ENCODE peak calls at places on chromosomes 13 and 19, in nine cellular contexts. Q is IMR-90, D is neural progenitor cell, G is H9, R is uterus, F is fibroblast of lung, C is right atrium auricular region, B is pancreas, L is HepG2. A is an unnamed sample. For H3K9me3, the result is how much of the 10 kb centered on the place peaks cover.

GRCh38 chr19:30854661-30855060 is 482.5 kb downstream of the ZNF536 start:
- DNase-seq in G (no peak), C (peak), R (no peak), L (no peak), B (no peak), D (no peak), Q (no peak), F (no peak), A (no peak)

GRCh38 chr19:58406818-58407657 is 1.4 kb upstream of the ZNF584 start:
- DNase-seq in R (no peak), G (peak), L (peak), F (no peak), C (no peak), B (no peak), D (peak), Q (no peak), A (no peak)

GRCh38 chr19:21833733-21834132 is 2.2 kb downstream of the ZNF43 start:
- DNase-seq in L (no peak), Q (no peak), B (no peak), R (no peak), F (no peak), D (no peak), G (no peak), C (no peak), A (no peak)

GRCh38 chr13:79435549-79435948 is 29.5 kb upstream of the RBM26 start:
- DNase-seq in Q (peak), C (no peak), L (no peak), B (no peak), F (peak), G (no peak), D (no peak), R (no peak), A (no peak)

GRCh38 chr13:56706485-56706884 is 434.2 kb upstream of the PRR20A start:
- DNase-seq in B (no peak), F (no peak), L (no peak), D (no peak), Q (no peak), G (no peak), C (no peak), R (no peak), A (no peak)

GRCh38 chr13:33355470-33355869 is 69.9 kb upstream of the STARD13 start:
- DNase-seq in G (no peak), D (no peak), B (no peak), L (no peak), R (no peak), Q (peak), F (no peak), C (no peak), A (no peak)

GRCh38 chr19:21610341-21610740 is 104.9 kb downstream of the ZNF429 start:
- DNase-seq in B (no peak), R (no peak), C (no peak), D (no peak), Q (no peak), F (no peak), L (no peak), G (no peak), A (no peak)

GRCh38 chr19:2524840-2525723 is 49.2 kb downstream of the GADD45B start:
- DNase-seq in D (no peak), L (peak), F (peak), Q (peak), G (no peak), R (no peak), C (no peak), B (no peak), A (no peak)

GRCh38 chr13:112113355-112113754 is 46.4 kb downstream of the SOX1 start:
- DNase-seq in C (no peak), B (no peak), G (no peak), R (no peak), L (no peak), F (no peak), Q (no peak), D (no peak), A (no peak)

GRCh38 chr13:21117104-21117809 is 55.9 kb upstream of the LATS2 start:
- DNase-seq in B (no peak), F (no peak), C (no peak), D (no peak), G (no peak), L (peak), Q (no peak), R (no peak), A (no peak)

GRCh38 chr13:99197257-99197651 is 3.4 kb upstream of the UBAC2 start:
- DNase-seq in G (no peak), Q (no peak), D (no peak), R (no peak), C (peak), F (no peak), L (no peak), B (no peak), A (no peak)

GRCh38 chr19:48480151-48480475 is 10.9 kb downstream of the CYTH2 start:
- DNase-seq in F (no peak), L (no peak), B (no peak), Q (no peak), C (peak), G (no peak), R (peak), D (no peak), A (peak)

DNA sequence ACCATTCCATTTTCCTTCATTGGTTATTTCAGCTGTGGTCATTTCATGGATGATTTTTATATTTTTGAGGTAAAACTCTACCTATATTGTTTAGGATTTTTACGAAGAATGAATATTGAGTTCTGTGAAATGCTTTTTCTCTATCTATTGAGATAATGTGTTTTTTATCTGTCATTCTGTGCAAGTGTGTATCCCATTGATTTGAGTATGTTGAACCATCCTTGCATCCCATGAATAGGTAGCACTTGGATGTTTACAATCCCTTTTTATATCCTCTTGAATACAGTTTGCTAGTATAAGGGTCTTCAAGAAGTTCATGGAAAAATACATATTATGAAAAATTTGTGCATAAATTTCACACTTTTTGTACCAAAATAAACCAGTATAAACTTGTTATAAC is 9.8 kb upstream of the ZNF525 start:
- DNase-seq in B (no peak), L (no peak), F (no peak), D (no peak), Q (no peak), G (no peak), C (no peak), R (no peak), A (no peak)
- H3K9me3 ChIP-seq in B (under half), L (half or more), F (under half), D (under half), Q (half or more), G (under half), C (under half), R (under half), A (under half)

DNA sequence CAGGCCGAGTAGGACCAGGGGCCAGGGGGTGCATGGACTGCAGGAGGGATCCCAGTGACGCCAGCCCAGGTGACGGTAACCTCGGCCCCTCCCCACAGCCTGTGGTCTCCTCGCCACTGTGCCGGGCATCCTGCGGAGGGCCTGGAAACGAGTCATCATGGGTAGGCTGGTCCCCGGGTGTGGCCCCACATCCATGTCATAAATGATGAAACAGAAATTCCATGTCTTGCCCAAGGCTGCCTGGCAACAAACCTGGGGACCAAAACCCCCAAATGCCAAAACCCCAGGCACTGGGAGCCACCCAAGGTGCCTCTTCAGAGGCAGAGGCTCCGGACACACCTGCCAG is 20.9 kb downstream of the MAP2K2 start:
- DNase-seq in C (no peak), Q (no peak), G (no peak), F (peak), D (no peak), R (no peak), L (no peak), B (no peak), A (no peak)
- TF ChIP-seq CTCF in C (no peak), Q (no peak), G (no peak), F (no peak), D (no peak), R (no peak), L (no peak), B (no peak), A (no peak)

GRCh38 chr13:60164490-60164889 is 762 bp upstream of the DIAPH3 start:
- DNase-seq in B (no peak), Q (peak), R (no peak), F (peak), C (no peak), L (no peak), D (peak), G (no peak), A (no peak)

GRCh38 chr13:60163525-60164471 is at the start of gene DIAPH3:
- DNase-seq in B (peak), R (peak), F (peak), C (peak), Q (peak), L (peak), D (peak), G (peak), A (peak)

GRCh38 chr13:60165391-60166099 is 1.8 kb upstream of the DIAPH3 start:
- DNase-seq in D (no peak), L (no peak), G (no peak), Q (peak), R (no peak), F (peak), C (no peak), B (no peak), A (no peak)

GRCh38 chr13:60158321-60158801 is 5.4 kb downstream of the DIAPH3 start:
- DNase-seq in Q (no peak), L (no peak), C (no peak), B (no peak), G (no peak), F (no peak), R (no peak), D (peak), A (no peak)

DNA sequence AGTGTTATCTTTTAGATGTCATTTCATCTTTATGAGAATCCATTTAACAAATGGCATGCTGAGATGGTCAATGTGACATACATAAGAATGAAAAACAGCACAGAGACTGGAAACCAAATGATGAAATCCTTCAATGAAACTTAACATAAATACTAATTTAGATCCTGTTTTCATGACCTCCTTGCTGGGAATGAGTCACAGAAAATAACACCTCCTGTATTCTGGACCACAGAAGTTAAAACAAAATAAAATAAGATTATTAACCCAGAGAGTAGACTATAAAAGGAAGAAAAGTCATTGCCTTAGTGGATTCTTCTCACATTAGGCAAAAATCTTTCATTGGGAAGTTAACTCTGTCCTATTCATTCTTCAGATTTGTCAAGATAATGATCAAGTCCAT is 1.6 kb downstream of the DIAPH3 start:
- DNase-seq in G (no peak), D (no peak), F (peak), C (no peak), B (no peak), Q (peak), L (no peak), R (no peak), A (no peak)
- H3K9me3 ChIP-seq in G (under half), D (under half), F (under half), C (under half), B (under half), Q (under half), L (under half), R (under half), A (under half)

GRCh38 chr13:109995578-109995977 is 209.2 kb upstream of the IRS2 start:
- DNase-seq in R (no peak), D (no peak), B (no peak), G (no peak), C (no peak), L (no peak), F (no peak), Q (no peak), A (no peak)
- TF ChIP-seq CTCF in R (no peak), D (no peak), B (no peak), G (no peak), C (no peak), L (no peak), F (no peak), Q (no peak), A (no peak)

DNA sequence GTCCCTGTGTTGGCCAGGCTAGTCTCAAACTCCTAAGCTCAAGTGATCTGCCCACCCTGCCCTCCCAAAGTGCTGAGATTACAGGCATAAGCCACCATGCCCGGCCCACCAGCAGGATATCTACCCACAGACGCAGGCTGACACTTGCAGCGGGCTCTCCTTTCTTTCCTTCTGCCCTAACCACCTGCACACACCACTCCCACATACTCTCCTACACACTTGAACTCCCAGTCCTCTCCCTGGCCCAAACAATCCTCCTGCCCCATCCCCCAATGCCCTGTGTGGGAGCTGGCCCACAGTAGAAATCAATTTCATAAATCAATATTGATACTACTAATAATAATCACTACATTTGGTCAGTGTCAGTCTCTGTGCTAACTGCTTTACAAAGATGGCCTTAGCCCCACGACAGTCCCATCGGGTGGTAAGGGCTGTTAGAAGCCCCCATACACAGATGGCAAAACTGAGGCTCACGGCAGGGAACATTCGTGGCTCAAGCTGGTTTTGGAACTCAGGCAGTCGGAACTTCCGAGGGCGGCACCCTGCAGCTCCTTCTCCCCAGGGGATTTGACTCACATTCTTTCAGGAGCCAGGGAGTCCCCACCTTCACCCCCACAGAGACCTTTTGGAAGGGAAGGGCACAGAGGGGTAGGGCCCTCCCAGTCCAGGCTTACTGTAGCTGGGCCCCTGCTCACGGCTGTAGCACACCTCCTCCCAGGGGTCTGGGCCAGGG is 3.4 kb upstream of the DPF1 start:
- DNase-seq in F (no peak), B (no peak), L (no peak), D (no peak), R (no peak), C (no peak), Q (no peak), G (no peak), A (no peak)
- H3K9me3 ChIP-seq in F (under half), B (under half), L (under half), D (under half), R (under half), C (under half), Q (under half), G (under half), A (under half)

GRCh38 chr19:49683814-49684250 is 5.6 kb upstream of the ADM5 start:
- DNase-seq in C (no peak), L (no peak), R (no peak), Q (no peak), G (no peak), D (no peak), F (no peak), B (no peak), A (no peak)

GRCh38 chr19:49682274-49682673 is 5.2 kb downstream of the PRMT1 start:
- DNase-seq in D (no peak), B (no peak), R (no peak), C (no peak), G (no peak), F (no peak), Q (no peak), L (no peak), A (no peak)

GRCh38 chr19:49685845-49686332 is 3.5 kb upstream of the ADM5 start:
- DNase-seq in D (no peak), R (no peak), F (no peak), Q (no peak), B (no peak), L (no peak), G (no peak), C (no peak), A (no peak)

GRCh38 chr19:49684983-49685553 is 4.3 kb upstream of the ADM5 start:
- DNase-seq in C (no peak), L (no peak), R (no peak), B (no peak), D (no peak), Q (no peak), G (no peak), F (no peak), A (no peak)

GRCh38 chr19:49684251-49684982 is 5.0 kb upstream of the ADM5 start:
- DNase-seq in Q (no peak), B (no peak), D (peak), L (no peak), F (no peak), G (peak), C (no peak), R (no peak), A (no peak)
- TF ChIP-seq CTCF in Q (peak), B (peak), D (peak), L (peak), F (no peak), G (peak), C (peak), R (no peak), A (peak)

GRCh38 chr19:37079238-37079637 is 1.0 kb downstream of the ZNF420 start:
- DNase-seq in D (peak), L (no peak), R (no peak), Q (no peak), B (no peak), G (no peak), F (no peak), C (no peak), A (no peak)
- H3K9me3 ChIP-seq in D (under half), L (under half), R (under half), Q (under half), B (under half), G (under half), F (under half), C (under half), A (under half)

GRCh38 chr19:5141278-5141925 is 172.5 kb downstream of the KDM4B start:
- DNase-seq in L (no peak), D (no peak), B (peak), C (no peak), F (peak), G (no peak), Q (peak), R (no peak), A (no peak)

GRCh38 chr19:5136060-5136855 is 167.3 kb downstream of the KDM4B start:
- DNase-seq in L (no peak), B (no peak), F (no peak), R (no peak), Q (no peak), G (no peak), D (no peak), C (no peak), A (no peak)

GRCh38 chr19:5137571-5138124 is 168.7 kb downstream of the KDM4B start:
- DNase-seq in C (no peak), G (peak), D (peak), L (no peak), Q (no peak), B (no peak), F (no peak), R (no peak), A (no peak)

GRCh38 chr19:5137114-5137513 is 168.2 kb downstream of the KDM4B start:
- DNase-seq in G (no peak), B (no peak), R (no peak), F (no peak), C (no peak), Q (no peak), D (no peak), L (no peak), A (no peak)

DNA sequence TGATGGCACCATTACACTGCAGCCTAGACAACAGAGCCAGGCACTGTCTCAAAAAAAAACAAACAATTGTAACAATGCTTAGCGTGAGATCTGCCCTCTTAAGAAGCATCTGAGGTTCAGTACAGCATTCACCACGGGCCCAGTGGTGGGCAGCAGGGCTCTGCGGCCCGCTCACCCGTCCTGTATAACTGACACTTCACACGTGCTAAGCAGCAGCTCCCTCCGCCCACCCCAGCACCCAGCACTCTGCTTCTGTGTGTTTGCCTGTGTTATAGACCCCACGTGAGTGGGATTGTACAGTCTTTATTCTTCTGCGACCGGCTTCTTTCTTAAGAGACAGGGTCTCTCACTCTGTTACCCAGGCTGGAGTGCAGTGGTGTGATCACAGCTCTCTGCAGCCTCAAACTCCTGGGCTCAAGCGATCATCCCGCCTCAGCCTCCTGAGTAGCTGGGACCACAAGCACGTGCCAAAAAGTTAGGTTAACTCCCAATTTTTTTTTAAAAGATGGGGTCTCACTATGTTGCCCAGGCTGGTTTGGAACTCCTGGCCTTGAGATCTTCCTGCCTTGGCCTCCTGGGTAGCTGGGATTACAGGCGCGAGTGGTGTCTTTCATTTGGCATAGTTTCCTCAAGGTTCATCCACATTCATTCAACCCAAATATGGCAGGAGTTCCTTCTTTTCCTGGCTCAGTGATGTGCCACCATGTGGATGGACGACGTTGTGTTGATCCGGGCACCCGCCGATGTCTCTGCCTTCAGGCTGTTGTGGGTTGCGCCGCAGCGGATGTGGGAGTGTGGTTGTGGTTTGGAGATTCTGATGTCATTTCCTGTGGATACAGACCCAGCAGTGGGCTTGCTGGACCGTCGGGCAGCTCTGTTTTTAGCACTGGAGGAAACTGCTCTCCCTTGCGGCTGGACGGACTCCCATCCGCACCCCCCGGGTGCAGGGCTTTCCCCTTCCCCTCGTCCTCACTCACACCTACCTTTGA is 170.0 kb downstream of the KDM4B start:
- DNase-seq in C (no peak), B (no peak), D (no peak), F (peak), R (no peak), G (no peak), Q (peak), L (no peak), A (peak)
- TF ChIP-seq CTCF in C (no peak), B (no peak), D (no peak), F (no peak), R (no peak), G (no peak), Q (no peak), L (no peak), A (no peak)

A was measured in Peyer's patch.